ENCODE peak calls at places on chromosomes 3 and 15, in six cellular contexts. J is Karpas-422; X is stomach; P is naive thymus-derived CD4-positive, alpha-beta T cell; O is GM23248; F is left lung. G is an unnamed sample. For H3K9me3 and H3K4me1, the result is how much of the 10 kb centered on the place peaks cover.

GRCh38 chr3:173479301-173479700 is 81.8 kb downstream of the NLGN1 start:
- DNase-seq in P (no peak), F (no peak), O (no peak), J (no peak), X (no peak), G (no peak)

GRCh38 chr3:66241466-66241865 is 20.7 kb downstream of the SLC25A26 start:
- DNase-seq in F (no peak), O (no peak), J (no peak), X (no peak), P (no peak), G (no peak)

GRCh38 chr15:63382966-63383710 is 1.5 kb upstream of the CA12 start:
- DNase-seq in J (no peak), F (no peak), X (no peak), O (peak), P (no peak), G (no peak)

GRCh38 chr15:100116416-100117190 is 225.2 kb downstream of the ADAMTS17 start:
- DNase-seq in F (no peak), X (no peak), O (no peak), J (no peak), P (no peak), G (no peak)

GRCh38 chr15:63191895-63192603 is 2.6 kb downstream of the RAB8B start:
- DNase-seq in O (no peak), X (no peak), P (peak), F (no peak), J (no peak), G (no peak)

GRCh38 chr15:77966540-77967290 is 110.8 kb downstream of the TBC1D2B start:
- DNase-seq in X (no peak), P (peak), J (peak), F (no peak), O (peak), G (no peak)

GRCh38 chr15:75172168-75172841 is 29.4 kb upstream of the C15orf39 start:
- DNase-seq in P (no peak), F (no peak), X (no peak), O (no peak), J (no peak), G (no peak)

GRCh38 chr3:5295191-5295690 is 107.7 kb downstream of the EDEM1 start:
- DNase-seq in O (no peak), F (no peak), J (no peak), P (no peak), X (no peak), G (no peak)

GRCh38 chr3:20809356-20809755 is 623.4 kb upstream of the SGO1 start:
- DNase-seq in X (no peak), P (no peak), O (no peak), F (no peak), J (no peak), G (no peak)

GRCh38 chr15:57582080-57582479 is 9.6 kb upstream of the MYZAP start:
- DNase-seq in X (no peak), O (no peak), F (no peak), P (no peak), J (no peak), G (no peak)

GRCh38 chr3:134367869-134368750 is 6.1 kb downstream of the AMOTL2 start:
- DNase-seq in P (no peak), J (no peak), F (no peak), X (no peak), O (peak), G (no peak)

GRCh38 chr3:195079636-195080035 is 191.3 kb downstream of the XXYLT1 start:
- DNase-seq in J (no peak), P (no peak), O (peak), X (no peak), F (no peak), G (no peak)

GRCh38 chr3:106534206-106534605 is 665.4 kb upstream of the CBLB start:
- DNase-seq in P (no peak), J (no peak), X (no peak), O (peak), F (no peak), G (no peak)

GRCh38 chr3:135560847-135561246 is 404.7 kb upstream of the PPP2R3A start:
- DNase-seq in P (no peak), X (no peak), O (no peak), J (no peak), F (no peak), G (no peak)

GRCh38 chr15:56835598-56836275 is 82.7 kb upstream of the TCF12 start:
- DNase-seq in O (peak), X (no peak), P (no peak), F (no peak), J (peak), G (no peak)

GRCh38 chr3:156834962-156835535 is 8.9 kb downstream of the LEKR1 start:
- DNase-seq in O (no peak), X (no peak), F (no peak), P (no peak), J (no peak), G (no peak)

GRCh38 chr3:435161-435560 is 238.6 kb downstream of the CHL1 start:
- DNase-seq in F (no peak), O (no peak), P (no peak), J (no peak), X (no peak), G (no peak)

GRCh38 chr3:32816439-32817194 is 1.2 kb upstream of the TRIM71 start:
- DNase-seq in O (peak), P (no peak), F (peak), J (no peak), X (no peak), G (no peak)

GRCh38 chr15:66734961-66735908 is 33.2 kb downstream of the SMAD6 start:
- DNase-seq in F (no peak), P (no peak), X (no peak), O (peak), J (no peak), G (no peak)

GRCh38 chr15:69375151-69375790 is 38.9 kb upstream of the KIF23 start:
- DNase-seq in F (no peak), O (no peak), P (no peak), J (no peak), X (peak), G (no peak)

DNA sequence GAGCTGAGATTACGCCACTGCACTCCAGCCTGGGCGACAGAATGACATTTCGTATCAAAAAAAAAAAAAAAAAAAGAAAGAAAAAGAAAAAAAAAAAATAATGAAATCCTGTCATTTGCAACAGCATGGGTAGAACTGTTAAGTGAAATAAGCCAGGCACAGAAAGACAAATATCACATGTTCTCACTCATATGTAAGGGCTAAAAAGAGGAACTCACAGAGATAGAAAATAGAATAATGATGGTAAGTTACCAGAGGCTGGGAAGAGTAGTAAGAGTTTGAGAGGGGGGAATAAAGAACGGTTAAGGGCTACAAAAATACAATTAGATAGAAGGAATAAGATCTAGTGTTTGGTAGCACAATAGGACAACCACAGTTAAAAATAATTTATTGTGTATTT is 19.7 kb downstream of the DENND6A start:
- DNase-seq in O (no peak), F (no peak), X (no peak), J (peak), P (no peak), G (no peak)
- H3K27ac ChIP-seq in O (no peak), F (no peak), X (no peak), J (peak), P (no peak), G (no peak)

GRCh38 chr3:197561926-197562325 is 6.2 kb upstream of the BDH1 start:
- DNase-seq in P (no peak), X (no peak), F (no peak), J (no peak), O (no peak), G (no peak)

GRCh38 chr3:197562398-197563251 is 6.9 kb upstream of the BDH1 start:
- DNase-seq in X (no peak), F (no peak), J (no peak), P (no peak), O (no peak), G (no peak)

GRCh38 chr3:197567900-197568685 is 12.3 kb upstream of the BDH1 start:
- DNase-seq in P (no peak), F (no peak), O (no peak), J (no peak), X (no peak), G (no peak)

GRCh38 chr3:197559662-197560061 is 3.9 kb upstream of the BDH1 start:
- DNase-seq in J (no peak), X (no peak), P (no peak), O (no peak), F (no peak), G (no peak)

DNA sequence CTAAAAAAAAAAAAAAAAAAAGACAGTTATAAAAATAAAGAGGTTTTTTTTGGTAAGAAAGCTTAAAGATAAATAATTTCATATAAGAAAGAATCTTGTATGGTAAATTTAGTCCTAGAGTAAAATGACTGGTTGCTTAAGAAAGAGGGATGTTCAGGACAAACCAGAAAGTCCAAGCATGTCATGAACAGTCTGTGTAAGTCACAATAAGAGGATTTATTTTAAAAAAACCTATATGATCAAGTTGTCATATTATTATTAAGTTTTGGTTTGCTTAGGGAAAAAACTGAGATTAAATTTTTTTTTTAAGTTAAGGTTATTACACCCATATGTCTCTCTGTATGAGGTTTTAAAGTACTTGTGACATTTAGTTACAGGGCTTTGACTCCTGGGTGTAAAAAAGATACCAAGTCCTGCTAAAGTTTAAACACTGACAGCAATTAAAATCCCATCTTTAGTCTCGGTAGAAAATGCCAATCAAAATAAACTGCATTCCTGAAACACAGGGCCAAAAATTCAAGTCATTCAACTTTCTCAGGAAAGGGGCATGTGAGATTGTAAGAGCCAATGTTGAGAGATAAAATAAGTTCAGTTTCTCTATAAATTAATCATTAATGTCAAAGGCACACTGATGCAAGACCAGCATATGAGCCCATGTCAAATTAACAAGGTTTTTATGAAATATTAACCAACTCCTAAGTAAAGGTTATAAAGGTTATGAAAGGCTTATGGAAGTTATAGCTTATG is 8.5 kb upstream of the BDH1 start:
- DNase-seq in J (peak), F (no peak), O (no peak), X (no peak), P (no peak), G (no peak)
- H3K9me3 ChIP-seq in J (under half), F (under half), O (under half), X (under half), P (under half), G (under half)

DNA sequence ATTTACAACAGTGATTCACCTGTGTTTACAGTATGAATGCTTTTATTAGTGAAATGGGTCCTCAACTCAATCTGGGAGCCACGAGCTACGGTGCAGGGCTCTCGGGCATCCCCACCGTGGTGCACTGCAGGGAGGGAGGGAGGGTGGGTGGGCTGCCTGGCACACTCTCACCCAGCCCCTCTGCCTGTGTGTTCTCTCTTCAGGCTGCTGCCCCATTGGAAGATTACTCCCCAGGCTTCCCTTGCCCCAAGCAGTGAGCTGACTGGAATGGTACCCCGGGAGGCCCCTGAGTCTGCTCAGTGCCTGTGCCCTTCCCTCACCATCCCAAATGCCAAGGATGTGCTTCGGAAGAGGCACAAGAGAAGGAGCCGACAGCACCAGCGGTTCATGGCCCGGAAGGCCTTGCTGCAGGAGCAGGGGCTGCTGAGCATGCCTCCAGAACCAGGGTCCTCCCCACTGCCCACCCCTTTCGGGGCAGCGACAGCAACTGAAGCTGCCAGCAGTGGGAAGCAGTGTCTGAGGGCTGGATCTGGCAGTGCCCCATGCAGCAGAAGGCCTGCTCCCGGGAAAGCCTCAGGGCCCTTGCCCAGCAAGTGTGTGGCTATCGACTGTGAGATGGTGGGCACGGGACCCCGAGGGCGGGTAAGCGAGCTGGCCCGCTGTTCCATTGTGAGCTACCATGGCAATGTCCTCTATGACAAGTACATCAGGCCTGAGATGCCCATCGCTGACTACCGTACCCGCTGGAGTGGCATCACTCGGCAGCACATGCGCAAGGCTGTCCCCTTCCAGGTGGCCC is 5.0 kb downstream of the AEN start:
- DNase-seq in X (no peak), F (no peak), O (no peak), P (no peak), J (no peak), G (no peak)
- H3K4me1 ChIP-seq in X (half or more), F (under half), O (under half), P (half or more), J (under half), G (half or more)

GRCh38 chr3:151320131-151320530 is 3.5 kb upstream of the GPR87 start:
- DNase-seq in F (no peak), J (no peak), X (no peak), O (no peak), P (no peak), G (no peak)
- H3K27ac ChIP-seq in F (no peak), J (no peak), X (no peak), O (peak), P (no peak), G (peak)

GRCh38 chr3:52143156-52143555 is 11.1 kb downstream of the POC1A start:
- DNase-seq in J (no peak), O (no peak), X (no peak), P (no peak), F (no peak), G (no peak)

GRCh38 chr3:52140000-52140399 is 14.2 kb downstream of the POC1A start:
- DNase-seq in X (no peak), O (no peak), P (no peak), F (no peak), J (no peak), G (no peak)

GRCh38 chr3:52141751-52142150 is 12.5 kb downstream of the POC1A start:
- DNase-seq in J (no peak), X (no peak), F (no peak), O (no peak), P (no peak), G (no peak)

GRCh38 chr3:52143616-52144015 is 10.6 kb downstream of the POC1A start:
- DNase-seq in O (no peak), F (no peak), X (no peak), J (no peak), P (no peak), G (no peak)

DNA sequence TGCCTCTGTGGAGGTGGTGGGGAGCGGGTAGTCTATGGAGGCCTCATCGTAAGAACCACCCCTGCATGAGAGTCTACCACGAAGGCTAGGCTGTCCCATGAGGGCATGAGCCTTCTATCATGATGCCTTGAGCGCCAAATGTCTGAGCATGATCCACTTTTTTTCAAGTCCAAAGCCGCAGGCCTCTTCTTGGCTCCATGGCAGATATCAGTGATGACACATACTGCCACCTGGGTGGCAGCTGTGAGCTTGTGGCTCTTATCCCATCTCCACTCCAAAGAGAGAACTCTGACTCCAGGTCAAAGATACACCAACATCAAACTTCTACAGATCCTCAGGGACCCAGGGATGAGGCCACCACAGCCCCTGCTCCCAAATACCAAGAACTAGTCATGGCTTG is 13.4 kb downstream of the POC1A start:
- DNase-seq in P (no peak), X (no peak), J (no peak), F (no peak), O (no peak), G (no peak)
- H3K9me3 ChIP-seq in P (under half), X (under half), J (under half), F (under half), O (under half), G (under half)

DNA sequence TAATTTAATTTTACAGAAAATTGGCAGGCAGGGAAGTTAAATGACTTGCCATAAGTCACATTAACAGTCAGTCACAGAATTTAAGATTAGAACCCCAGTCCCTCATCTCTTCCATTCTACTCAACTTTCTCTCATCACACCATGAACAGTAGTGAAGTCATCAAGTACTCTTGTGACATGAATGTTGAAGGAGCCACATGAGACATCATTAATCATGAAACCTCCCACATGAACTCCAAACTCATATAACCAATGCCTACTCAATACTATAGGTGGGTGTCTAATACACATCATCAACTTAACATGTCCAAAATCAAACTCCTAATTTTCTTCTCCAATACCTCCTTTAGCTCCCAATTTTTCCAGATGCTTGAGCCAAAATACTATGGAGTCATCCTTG is 19.5 kb downstream of the PHC3 start:
- DNase-seq in O (peak), P (no peak), X (no peak), J (no peak), F (no peak), G (no peak)
- H3K4me1 ChIP-seq in O (under half), P (under half), X (under half), J (under half), F (under half), G (under half)

GRCh38 chr15:92907880-92908279 is 7.8 kb downstream of the CHD2 start:
- DNase-seq in F (no peak), O (peak), P (no peak), J (no peak), X (no peak), G (no peak)

GRCh38 chr15:92910451-92910850 is 10.3 kb downstream of the CHD2 start:
- DNase-seq in F (no peak), X (no peak), P (no peak), J (no peak), O (no peak), G (no peak)

GRCh38 chr15:92907229-92907628 is 7.1 kb downstream of the CHD2 start:
- DNase-seq in J (no peak), X (no peak), O (peak), F (no peak), P (no peak), G (no peak)

GRCh38 chr15:92908369-92909057 is 8.4 kb downstream of the CHD2 start:
- DNase-seq in X (no peak), F (no peak), J (no peak), P (no peak), O (no peak), G (no peak)

DNA sequence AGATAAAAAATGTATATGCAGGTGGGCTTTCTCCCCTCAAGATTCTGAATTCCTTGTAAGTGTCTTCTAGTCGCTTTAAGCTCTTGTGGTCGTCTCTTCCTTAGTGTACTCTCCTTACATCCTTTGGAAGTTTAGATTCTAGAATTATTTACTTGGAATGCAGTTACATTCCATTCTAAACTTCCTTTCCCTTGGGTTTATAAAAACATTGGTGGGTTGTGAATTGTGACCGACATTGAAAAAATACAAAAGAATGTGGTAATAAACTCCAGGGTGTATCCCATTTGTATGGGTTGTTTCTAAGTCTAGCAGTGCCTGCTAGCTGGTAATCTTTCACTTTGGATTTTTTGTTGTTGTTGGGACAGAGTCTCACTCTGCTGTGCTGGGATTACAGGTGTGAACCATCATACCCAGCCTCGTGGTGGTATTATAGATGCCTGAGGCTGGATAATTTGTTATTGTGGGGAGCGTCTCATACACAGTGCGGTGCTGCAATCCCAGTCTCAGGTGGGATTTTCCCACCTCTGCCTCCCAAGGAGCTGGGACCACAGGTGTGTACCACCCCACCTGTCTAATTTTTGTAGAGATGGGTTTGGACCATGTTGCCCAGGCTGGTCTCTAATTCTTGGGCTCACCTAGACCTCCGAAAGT is 9.1 kb downstream of the CHD2 start:
- DNase-seq in X (no peak), F (no peak), P (no peak), O (peak), J (no peak), G (no peak)
- H3K27ac ChIP-seq in X (peak), F (peak), P (peak), O (peak), J (no peak), G (peak)

DNA sequence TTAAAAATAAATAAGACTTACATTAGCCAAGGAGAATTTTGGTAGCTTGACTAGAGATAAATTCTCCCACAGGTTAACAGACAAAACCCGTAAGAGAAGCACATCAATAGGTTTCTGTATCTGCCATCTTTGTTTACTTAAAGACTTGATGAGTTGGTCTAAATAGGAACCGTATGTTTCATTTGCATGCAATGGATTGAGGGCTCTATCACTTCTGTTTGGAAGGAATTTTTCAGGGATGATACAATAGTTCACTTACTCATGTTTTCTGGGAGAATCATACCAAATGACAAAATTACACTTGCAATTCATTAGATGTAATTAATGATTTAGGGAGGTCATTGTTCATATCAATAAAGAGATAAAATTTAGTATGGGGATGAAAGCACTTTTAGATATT is 631.5 kb upstream of the NR2F2 start:
- DNase-seq in J (no peak), X (no peak), P (no peak), O (peak), F (no peak), G (no peak)
- H3K9me3 ChIP-seq in J (under half), X (under half), P (under half), O (under half), F (under half), G (under half)

GRCh38 chr3:50248387-50248786 is 12.4 kb downstream of the GNAI2 start:
- DNase-seq in X (peak), O (peak), F (peak), J (no peak), P (no peak), G (no peak)
- H3K4me1 ChIP-seq in X (half or more), O (under half), F (half or more), J (half or more), P (under half), G (half or more)

G was measured in esophagus squamous epithelium.